ENCODE peak calls at places on chromosomes 1 and 21, in eight cellular contexts. C, L, E, O, A, P, W and I are unnamed samples. For H3K9me3 and H3K4me1, the result is how much of the 10 kb centered on the place peaks cover.

GRCh38 chr1:162772571-162773154 is 17.8 kb upstream of the HSD17B7 start:
- DNase-seq in C (peak), L (no peak), E (no peak), O (no peak), A (no peak), P (no peak), W (no peak), I (no peak)

GRCh38 chr1:16385659-16386453 is 18.8 kb downstream of the SZRD1 start:
- DNase-seq in C (no peak), L (no peak), E (no peak), O (no peak), A (no peak), P (no peak), W (no peak), I (no peak)

GRCh38 chr1:24351918-24352637 is 32.9 kb downstream of the GRHL3 start:
- DNase-seq in C (no peak), L (no peak), E (no peak), O (no peak), A (no peak), P (no peak), W (peak), I (peak)

GRCh38 chr21:16084776-16085364 is 355.1 kb downstream of the USP25 start:
- DNase-seq in C (peak), L (peak), E (no peak), O (no peak), A (no peak), P (no peak), W (no peak), I (peak)

GRCh38 chr1:58143972-58144752 is 402.4 kb downstream of the OMA1 start:
- DNase-seq in C (no peak), L (no peak), E (no peak), O (no peak), A (no peak), P (no peak), W (no peak), I (no peak)

GRCh38 chr21:42308914-42309752 is 6.1 kb downstream of the TFF3 start:
- DNase-seq in C (no peak), L (no peak), E (no peak), O (no peak), A (no peak), P (no peak), W (no peak), I (no peak)

GRCh38 chr1:168136709-168137514 is at the start of gene GPR161:
- DNase-seq in C (peak), L (peak), E (peak), O (peak), A (peak), P (peak), W (peak), I (peak)

GRCh38 chr1:233518344-233518743 is 95.6 kb upstream of the KCNK1 start:
- DNase-seq in C (no peak), L (peak), E (peak), O (peak), A (no peak), P (peak), W (peak), I (peak)

GRCh38 chr1:172497230-172497629 is 35.7 kb upstream of the SUCO start:
- DNase-seq in C (no peak), L (peak), E (peak), O (no peak), A (no peak), P (peak), W (peak), I (peak)

GRCh38 chr1:155226188-155226909 is 17.9 kb downstream of the MTX1 start:
- DNase-seq in C (peak), L (peak), E (peak), O (peak), A (peak), P (peak), W (peak), I (peak)

GRCh38 chr1:168234846-168235547 is 9.2 kb downstream of the SFT2D2 start:
- DNase-seq in C (no peak), L (peak), E (peak), O (no peak), A (peak), P (peak), W (peak), I (peak)

GRCh38 chr1:216246577-216246976 is 176.7 kb downstream of the USH2A start:
- DNase-seq in C (no peak), L (no peak), E (no peak), O (no peak), A (no peak), P (no peak), W (no peak), I (no peak)

GRCh38 chr1:228224198-228225164 is 16.6 kb downstream of the OBSCN start:
- DNase-seq in C (no peak), L (no peak), E (no peak), O (no peak), A (no peak), P (no peak), W (no peak), I (no peak)

GRCh38 chr1:118304722-118305344 is 119.8 kb upstream of the SPAG17 start:
- DNase-seq in C (no peak), L (no peak), E (peak), O (no peak), A (no peak), P (no peak), W (no peak), I (peak)

GRCh38 chr21:36609654-36610053 is 89.3 kb upstream of the SIM2 start:
- DNase-seq in C (no peak), L (no peak), E (no peak), O (no peak), A (no peak), P (no peak), W (no peak), I (no peak)
- H3K9me3 ChIP-seq in C (under half), L (under half), E (under half), O (under half), A (under half), P (under half), W (under half), I (under half)

DNA sequence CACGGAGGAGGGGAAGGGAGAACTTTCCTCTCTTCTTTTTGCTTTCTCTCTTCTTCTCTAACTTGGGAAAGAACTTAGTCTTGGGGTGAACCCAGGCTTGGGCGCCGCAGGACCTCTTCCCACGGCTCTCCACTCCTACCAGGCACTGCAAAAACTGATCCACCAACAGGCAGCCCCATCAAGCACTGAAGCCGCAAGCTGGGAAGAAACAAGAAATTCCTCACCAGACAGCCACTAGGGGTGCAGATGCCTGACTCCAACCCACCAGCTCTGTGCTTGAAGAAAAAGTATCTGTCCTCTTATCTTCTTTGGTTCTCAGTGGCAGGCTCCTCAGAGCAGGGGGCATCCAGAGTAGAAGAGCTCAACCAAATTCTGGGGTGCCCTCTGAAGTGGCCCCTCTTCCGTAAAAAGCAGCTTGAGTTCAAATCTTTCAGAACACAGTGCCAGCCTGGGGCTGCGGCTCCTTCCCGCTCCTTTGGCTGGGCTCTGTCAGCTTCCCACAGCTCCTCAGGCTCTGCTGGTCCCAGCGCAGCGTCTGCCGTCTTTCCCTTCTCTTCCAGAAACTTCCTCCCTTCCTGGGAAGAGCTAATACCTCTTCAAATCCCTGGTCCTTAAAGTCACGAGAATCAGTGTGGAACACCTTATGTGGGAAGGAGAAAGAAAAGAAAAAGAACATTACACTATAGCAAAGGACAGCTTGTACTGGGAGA is 2.4 kb downstream of the SLC41A1 start:
- DNase-seq in C (no peak), L (no peak), E (peak), O (no peak), A (no peak), P (peak), W (peak), I (no peak)
- H3K4me1 ChIP-seq in C (under half), L (half or more), E (under half), O (under half), A (half or more), P (under half), W (under half), I (under half)

GRCh38 chr1:9882945-9883303 is 27.1 kb downstream of the CTNNBIP1 start:
- DNase-seq in C (no peak), L (no peak), E (no peak), O (no peak), A (no peak), P (no peak), W (no peak), I (no peak)

GRCh38 chr1:9883585-9884449 is 26.3 kb downstream of the CTNNBIP1 start:
- DNase-seq in C (no peak), L (no peak), E (peak), O (no peak), A (no peak), P (no peak), W (no peak), I (peak)

GRCh38 chr1:9884805-9885204 is 25.3 kb downstream of the CTNNBIP1 start:
- DNase-seq in C (no peak), L (no peak), E (no peak), O (no peak), A (no peak), P (no peak), W (no peak), I (no peak)

GRCh38 chr1:9882296-9882944 is 27.6 kb downstream of the CTNNBIP1 start:
- DNase-seq in C (no peak), L (no peak), E (no peak), O (no peak), A (no peak), P (no peak), W (no peak), I (peak)

DNA sequence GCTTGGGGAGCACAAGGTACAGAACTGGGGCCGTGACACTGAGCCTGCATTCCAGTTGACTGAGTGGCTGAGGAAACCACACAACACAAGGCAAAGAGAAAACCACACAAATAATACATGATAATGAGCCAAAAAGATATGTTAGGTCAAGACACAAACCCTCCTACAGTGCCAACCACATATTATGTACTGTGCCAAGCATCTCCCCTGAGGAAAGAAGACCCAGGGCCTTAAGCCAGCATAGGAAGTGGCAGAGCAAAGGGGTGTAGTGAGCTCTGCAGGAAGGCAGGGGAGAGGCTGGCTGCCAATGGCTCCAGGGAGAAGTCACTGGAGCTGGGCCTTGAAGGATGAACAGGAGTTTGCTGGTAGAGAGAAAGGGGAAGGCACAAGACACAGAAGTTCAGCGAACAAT is 28.2 kb downstream of the CTNNBIP1 start:
- DNase-seq in C (no peak), L (no peak), E (no peak), O (no peak), A (no peak), P (no peak), W (no peak), I (peak)
- H3K9me3 ChIP-seq in C (under half), L (under half), E (under half), O (under half), A (under half), P (under half), W (under half), I (under half)

GRCh38 chr1:8078176-8078671 is 52.1 kb upstream of the ERRFI1 start:
- DNase-seq in C (no peak), L (peak), E (no peak), O (no peak), A (no peak), P (no peak), W (peak), I (peak)
- H3K4me1 ChIP-seq in C (under half), L (under half), E (under half), O (under half), A (under half), P (under half), W (under half), I (under half)

GRCh38 chr1:73034255-73034654 is 751.9 kb upstream of the NEGR1 start:
- DNase-seq in C (no peak), L (no peak), E (no peak), O (no peak), A (no peak), P (no peak), W (no peak), I (no peak)

DNA sequence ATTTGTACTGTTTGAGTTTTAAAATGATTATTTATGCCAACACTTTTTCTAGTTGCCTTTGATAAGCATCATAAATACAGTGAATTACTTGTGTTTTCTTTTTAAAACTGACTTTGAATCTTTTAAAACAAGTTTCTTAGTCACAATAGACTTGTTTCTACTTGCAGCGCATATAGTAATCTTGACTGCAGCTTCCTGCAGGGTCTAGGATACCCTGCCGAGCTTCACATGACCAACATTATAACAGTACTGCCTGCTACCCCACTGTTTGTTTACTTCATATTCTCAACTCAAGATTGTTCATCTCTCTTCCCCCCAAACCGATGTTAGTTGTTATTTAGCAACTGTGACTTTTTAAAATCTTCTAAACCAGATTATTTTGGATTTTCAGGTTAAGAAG is 751.3 kb upstream of the NEGR1 start:
- DNase-seq in C (no peak), L (no peak), E (peak), O (no peak), A (no peak), P (no peak), W (no peak), I (no peak)
- H3K9me3 ChIP-seq in C (under half), L (under half), E (under half), O (under half), A (under half), P (under half), W (under half), I (under half)